ENCODE peak calls at places on chromosomes 16 and 17, in six cellular contexts. One of them, this sample, is unnamed.

GRCh38 chr17:36722121-36722902 is 120.9 kb downstream of the MRM1 start:
- DNase-seq in cardiac fibroblast: no peak
- DNase-seq in dorsolateral prefrontal cortex: peak; percentile 67
- DNase-seq in fibroblast of lung: peak; percentile 19
- DNase-seq in cardiac muscle cell: peak; percentile 87
- DNase-seq in epithelial cell of proximal tubule: no peak
- DNase-seq in this sample: no peak

GRCh38 chr16:50279142-50279865 is 13.0 kb downstream of the ADCY7 start:
- DNase-seq in cardiac muscle cell: no peak
- DNase-seq in epithelial cell of proximal tubule: no peak
- DNase-seq in cardiac fibroblast: no peak
- DNase-seq in fibroblast of lung: no peak
- DNase-seq in dorsolateral prefrontal cortex: peak; percentile 58
- DNase-seq in this sample: no peak

GRCh38 chr16:48447428-48447827 is 62.2 kb upstream of the SIAH1 start:
- DNase-seq in fibroblast of lung: no peak
- DNase-seq in dorsolateral prefrontal cortex: peak; percentile 17
- DNase-seq in epithelial cell of proximal tubule: no peak
- DNase-seq in cardiac fibroblast: no peak
- DNase-seq in cardiac muscle cell: no peak
- DNase-seq in this sample: no peak

GRCh38 chr17:4950075-4950756 is 703 bp upstream of the ENO3 start:
- DNase-seq in epithelial cell of proximal tubule: no peak
- DNase-seq in cardiac muscle cell: peak; percentile 67
- DNase-seq in fibroblast of lung: no peak
- DNase-seq in cardiac fibroblast: no peak
- DNase-seq in dorsolateral prefrontal cortex: no peak
- DNase-seq in this sample: no peak

GRCh38 chr16:1300664-1301476 is 8.6 kb upstream of the UBE2I start:
- DNase-seq in dorsolateral prefrontal cortex: peak; percentile 68
- DNase-seq in cardiac muscle cell: peak; percentile 81
- DNase-seq in cardiac fibroblast: peak; percentile 50
- DNase-seq in fibroblast of lung: peak; percentile 18
- DNase-seq in epithelial cell of proximal tubule: no peak
- DNase-seq in this sample: no peak

GRCh38 chr17:62665599-62665998 is 38.1 kb downstream of the MRC2 start:
- DNase-seq in cardiac fibroblast: no peak
- DNase-seq in epithelial cell of proximal tubule: no peak
- DNase-seq in fibroblast of lung: no peak
- DNase-seq in cardiac muscle cell: no peak
- DNase-seq in dorsolateral prefrontal cortex: no peak
- DNase-seq in this sample: no peak

GRCh38 chr16:3142770-3143169 is 7.9 kb downstream of the ZNF213 start:
- DNase-seq in dorsolateral prefrontal cortex: no peak
- DNase-seq in cardiac muscle cell: no peak
- DNase-seq in fibroblast of lung: no peak
- DNase-seq in cardiac fibroblast: no peak
- DNase-seq in epithelial cell of proximal tubule: no peak
- DNase-seq in this sample: no peak

GRCh38 chr16:57742543-57742942 is 7.0 kb downstream of the KATNB1 start:
- DNase-seq in cardiac fibroblast: no peak
- DNase-seq in cardiac muscle cell: no peak
- DNase-seq in fibroblast of lung: no peak
- DNase-seq in epithelial cell of proximal tubule: no peak
- DNase-seq in dorsolateral prefrontal cortex: no peak
- DNase-seq in this sample: no peak

GRCh38 chr17:61467416-61468262 is 15.4 kb downstream of the TBX4 start:
- DNase-seq in cardiac fibroblast: peak; percentile 45
- DNase-seq in dorsolateral prefrontal cortex: no peak
- DNase-seq in epithelial cell of proximal tubule: no peak
- DNase-seq in fibroblast of lung: peak; percentile 58
- DNase-seq in cardiac muscle cell: peak; percentile 73
- DNase-seq in this sample: no peak

GRCh38 chr16:82862057-82862456 is 235.3 kb downstream of the CDH13 start:
- DNase-seq in fibroblast of lung: no peak
- DNase-seq in cardiac fibroblast: no peak
- DNase-seq in epithelial cell of proximal tubule: no peak
- DNase-seq in dorsolateral prefrontal cortex: no peak
- DNase-seq in cardiac muscle cell: no peak
- DNase-seq in this sample: no peak

GRCh38 chr16:8950580-8951077 is 13.1 kb downstream of the USP7 start:
- DNase-seq in dorsolateral prefrontal cortex: no peak
- DNase-seq in epithelial cell of proximal tubule: peak; percentile 39
- DNase-seq in cardiac muscle cell: peak; percentile 34
- DNase-seq in cardiac fibroblast: peak; percentile 75
- DNase-seq in fibroblast of lung: peak; percentile 63
- DNase-seq in this sample: no peak

GRCh38 chr17:82151106-82151957 is 53.3 kb upstream of the FASN start:
- DNase-seq in epithelial cell of proximal tubule: no peak
- DNase-seq in cardiac fibroblast: no peak
- DNase-seq in fibroblast of lung: no peak
- DNase-seq in dorsolateral prefrontal cortex: no peak
- DNase-seq in cardiac muscle cell: no peak
- DNase-seq in this sample: no peak

GRCh38 chr17:41555105-41555887 is 16.6 kb downstream of the KRT9 start:
- DNase-seq in dorsolateral prefrontal cortex: no peak
- DNase-seq in epithelial cell of proximal tubule: no peak
- DNase-seq in fibroblast of lung: no peak
- DNase-seq in cardiac muscle cell: no peak
- DNase-seq in cardiac fibroblast: no peak
- DNase-seq in this sample: no peak

GRCh38 chr16:64892843-64893242 is 229.0 kb downstream of the CDH11 start:
- DNase-seq in cardiac muscle cell: no peak
- DNase-seq in cardiac fibroblast: peak; percentile 93
- DNase-seq in dorsolateral prefrontal cortex: no peak
- DNase-seq in fibroblast of lung: peak; percentile 80
- DNase-seq in epithelial cell of proximal tubule: no peak
- DNase-seq in this sample: peak; percentile 89

GRCh38 chr16:87930456-87930855 is 5.9 kb downstream of the CA5A start:
- DNase-seq in cardiac fibroblast: no peak
- DNase-seq in dorsolateral prefrontal cortex: no peak
- DNase-seq in fibroblast of lung: no peak
- DNase-seq in cardiac muscle cell: peak; percentile 23
- DNase-seq in epithelial cell of proximal tubule: no peak
- DNase-seq in this sample: no peak

GRCh38 chr17:58525239-58525638 is 10.8 kb upstream of the MTMR4 start:
- DNase-seq in fibroblast of lung: peak; percentile 82
- DNase-seq in cardiac muscle cell: no peak
- DNase-seq in epithelial cell of proximal tubule: no peak
- DNase-seq in cardiac fibroblast: peak; percentile 86
- DNase-seq in dorsolateral prefrontal cortex: no peak
- DNase-seq in this sample: peak; percentile 76

GRCh38 chr17:78526231-78527025 is 50.8 kb downstream of the DNAH17 start:
- DNase-seq in epithelial cell of proximal tubule: no peak
- DNase-seq in cardiac fibroblast: no peak
- DNase-seq in fibroblast of lung: no peak
- DNase-seq in cardiac muscle cell: no peak
- DNase-seq in dorsolateral prefrontal cortex: no peak
- DNase-seq in this sample: no peak

GRCh38 chr17:57866723-57867122 is 16.9 kb upstream of the MRPS23 start:
- DNase-seq in cardiac fibroblast: no peak
- DNase-seq in fibroblast of lung: no peak
- DNase-seq in epithelial cell of proximal tubule: no peak
- DNase-seq in dorsolateral prefrontal cortex: no peak
- DNase-seq in cardiac muscle cell: no peak
- DNase-seq in this sample: no peak

GRCh38 chr16:80616362-80616761 is 75.6 kb downstream of the DYNLRB2 start:
- DNase-seq in epithelial cell of proximal tubule: no peak
- DNase-seq in dorsolateral prefrontal cortex: no peak
- DNase-seq in fibroblast of lung: no peak
- DNase-seq in cardiac fibroblast: no peak
- DNase-seq in cardiac muscle cell: no peak
- DNase-seq in this sample: no peak

GRCh38 chr16:49827806-49828428 is 28.0 kb downstream of the ZNF423 start:
- DNase-seq in fibroblast of lung: no peak
- DNase-seq in epithelial cell of proximal tubule: no peak
- DNase-seq in dorsolateral prefrontal cortex: no peak
- DNase-seq in cardiac muscle cell: no peak
- DNase-seq in cardiac fibroblast: peak; percentile 33
- DNase-seq in this sample: no peak

GRCh38 chr17:38352245-38353083 is 820 bp downstream of the SOCS7 start:
- DNase-seq in fibroblast of lung: peak; percentile 12
- DNase-seq in cardiac fibroblast: peak; percentile 28
- DNase-seq in epithelial cell of proximal tubule: no peak
- DNase-seq in dorsolateral prefrontal cortex: no peak
- DNase-seq in cardiac muscle cell: peak; percentile 53
- DNase-seq in this sample: no peak

GRCh38 chr17:44110011-44110686 is 13.3 kb downstream of the HDAC5 start:
- DNase-seq in dorsolateral prefrontal cortex: no peak
- DNase-seq in cardiac muscle cell: no peak
- DNase-seq in epithelial cell of proximal tubule: no peak
- DNase-seq in cardiac fibroblast: no peak
- DNase-seq in fibroblast of lung: no peak
- DNase-seq in this sample: no peak

GRCh38 chr16:11914759-11915643 is 755 bp downstream of the GSPT1 start:
- DNase-seq in dorsolateral prefrontal cortex: peak; percentile 55
- DNase-seq in cardiac muscle cell: peak; percentile 69
- DNase-seq in epithelial cell of proximal tubule: no peak
- DNase-seq in fibroblast of lung: peak; percentile 45
- DNase-seq in cardiac fibroblast: peak; percentile 43
- DNase-seq in this sample: no peak
- TF ChIP-seq CTCF in dorsolateral prefrontal cortex: no peak
- TF ChIP-seq CTCF in cardiac muscle cell: no peak
- TF ChIP-seq CTCF in epithelial cell of proximal tubule: no peak
- TF ChIP-seq CTCF in fibroblast of lung: no peak
- TF ChIP-seq CTCF in cardiac fibroblast: no peak
- TF ChIP-seq CTCF in this sample: no peak

GRCh38 chr17:80261895-80262279 is 1.2 kb downstream of the RNF213 start:
- DNase-seq in cardiac muscle cell: no peak
- DNase-seq in fibroblast of lung: no peak
- DNase-seq in epithelial cell of proximal tubule: no peak
- DNase-seq in dorsolateral prefrontal cortex: no peak
- DNase-seq in cardiac fibroblast: no peak
- DNase-seq in this sample: no peak

GRCh38 chr17:80262291-80262690 is 1.6 kb downstream of the RNF213 start:
- DNase-seq in fibroblast of lung: no peak
- DNase-seq in cardiac muscle cell: no peak
- DNase-seq in cardiac fibroblast: no peak
- DNase-seq in dorsolateral prefrontal cortex: no peak
- DNase-seq in epithelial cell of proximal tubule: no peak
- DNase-seq in this sample: no peak

GRCh38 chr17:80263253-80264047 is 2.8 kb downstream of the RNF213 start:
- DNase-seq in cardiac muscle cell: no peak
- DNase-seq in dorsolateral prefrontal cortex: no peak
- DNase-seq in epithelial cell of proximal tubule: peak; percentile 67
- DNase-seq in cardiac fibroblast: peak; percentile 89
- DNase-seq in fibroblast of lung: peak; percentile 94
- DNase-seq in this sample: peak; percentile 42

GRCh38 chr17:80264048-80264792 is 3.6 kb downstream of the RNF213 start:
- DNase-seq in cardiac fibroblast: no peak
- DNase-seq in epithelial cell of proximal tubule: no peak
- DNase-seq in cardiac muscle cell: no peak
- DNase-seq in dorsolateral prefrontal cortex: no peak
- DNase-seq in fibroblast of lung: no peak
- DNase-seq in this sample: no peak

GRCh38 chr17:80262775-80263244 is 2.2 kb downstream of the RNF213 start:
- DNase-seq in cardiac muscle cell: no peak
- DNase-seq in cardiac fibroblast: no peak
- DNase-seq in epithelial cell of proximal tubule: no peak
- DNase-seq in dorsolateral prefrontal cortex: no peak
- DNase-seq in fibroblast of lung: no peak
- DNase-seq in this sample: no peak
- H3K4me3 ChIP-seq in cardiac muscle cell: no peak overlapping the region
- H3K4me3 ChIP-seq in cardiac fibroblast: peak overlapping the region; percentile 38
- H3K4me3 ChIP-seq in epithelial cell of proximal tubule: peak overlapping the region; percentile 92
- H3K4me3 ChIP-seq in dorsolateral prefrontal cortex: peak overlapping the region; percentile 13
- H3K4me3 ChIP-seq in fibroblast of lung: no peak overlapping the region
- H3K4me3 ChIP-seq in this sample: peak overlapping the region; percentile 39

DNA sequence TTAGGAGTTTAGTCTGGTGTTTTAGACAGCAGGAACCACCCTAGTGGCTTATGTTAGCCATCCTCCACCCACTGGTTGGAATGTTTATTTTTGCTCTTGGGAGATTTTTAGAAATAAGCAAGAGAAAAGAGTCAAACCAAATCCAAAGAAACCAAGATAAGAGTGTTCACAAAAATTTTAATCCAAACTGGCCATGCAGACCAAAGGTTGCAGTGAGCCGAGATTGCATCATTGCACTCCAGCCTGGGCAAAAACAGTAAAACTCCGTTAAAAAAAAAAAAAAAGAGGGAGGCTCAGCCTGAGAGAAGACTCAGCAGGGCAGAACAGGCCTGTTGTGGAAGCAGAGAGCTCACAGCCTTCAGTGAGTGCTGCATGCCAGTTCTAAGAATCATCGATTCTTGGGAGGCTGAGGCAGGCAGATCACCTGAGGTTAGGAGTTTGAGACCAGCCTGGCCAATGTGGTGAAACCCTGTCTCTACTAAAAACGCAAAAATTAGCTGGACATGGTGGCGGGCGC is 12.2 kb upstream of the C16orf54 start:
- DNase-seq in cardiac fibroblast: peak; percentile 51
- DNase-seq in epithelial cell of proximal tubule: peak; percentile 37
- DNase-seq in cardiac muscle cell: no peak
- DNase-seq in fibroblast of lung: peak; percentile 90
- DNase-seq in dorsolateral prefrontal cortex: no peak
- DNase-seq in this sample: peak; percentile 7
- TF ChIP-seq CTCF in cardiac fibroblast: no peak
- TF ChIP-seq CTCF in epithelial cell of proximal tubule: peak; percentile 16
- TF ChIP-seq CTCF in cardiac muscle cell: peak; percentile 48
- TF ChIP-seq CTCF in fibroblast of lung: peak; percentile 47
- TF ChIP-seq CTCF in dorsolateral prefrontal cortex: no peak
- TF ChIP-seq CTCF in this sample: no peak

GRCh38 chr17:45425125-45425983 is 7.3 kb downstream of the ARHGAP27 start:
- DNase-seq in fibroblast of lung: peak; percentile 62
- DNase-seq in cardiac muscle cell: peak; percentile 78
- DNase-seq in dorsolateral prefrontal cortex: no peak
- DNase-seq in cardiac fibroblast: peak; percentile 62
- DNase-seq in epithelial cell of proximal tubule: peak; percentile 83
- DNase-seq in this sample: no peak
- H3K4me3 ChIP-seq in fibroblast of lung: no peak overlapping the region
- H3K4me3 ChIP-seq in cardiac muscle cell: peak overlapping the region; percentile 18
- H3K4me3 ChIP-seq in dorsolateral prefrontal cortex: no peak overlapping the region
- H3K4me3 ChIP-seq in cardiac fibroblast: no peak overlapping the region
- H3K4me3 ChIP-seq in epithelial cell of proximal tubule: peak overlapping the region; percentile 82
- H3K4me3 ChIP-seq in this sample: no peak overlapping the region

GRCh38 chr16:55492756-55493380 is 13.9 kb downstream of the MMP2 start:
- DNase-seq in fibroblast of lung: no peak
- DNase-seq in cardiac muscle cell: no peak
- DNase-seq in epithelial cell of proximal tubule: no peak
- DNase-seq in dorsolateral prefrontal cortex: no peak
- DNase-seq in cardiac fibroblast: no peak
- DNase-seq in this sample: no peak

GRCh38 chr16:55496509-55497145 is 12.2 kb upstream of the LPCAT2 start:
- DNase-seq in dorsolateral prefrontal cortex: no peak
- DNase-seq in epithelial cell of proximal tubule: no peak
- DNase-seq in cardiac muscle cell: no peak
- DNase-seq in fibroblast of lung: no peak
- DNase-seq in cardiac fibroblast: no peak
- DNase-seq in this sample: no peak

GRCh38 chr16:55495616-55496289 is 13.1 kb upstream of the LPCAT2 start:
- DNase-seq in cardiac fibroblast: peak; percentile 40
- DNase-seq in epithelial cell of proximal tubule: no peak
- DNase-seq in fibroblast of lung: peak; percentile 89
- DNase-seq in cardiac muscle cell: no peak
- DNase-seq in dorsolateral prefrontal cortex: no peak
- DNase-seq in this sample: peak; percentile 80

GRCh38 chr16:55497558-55497957 is 11.3 kb upstream of the LPCAT2 start:
- DNase-seq in cardiac fibroblast: no peak
- DNase-seq in cardiac muscle cell: no peak
- DNase-seq in dorsolateral prefrontal cortex: no peak
- DNase-seq in epithelial cell of proximal tubule: no peak
- DNase-seq in fibroblast of lung: no peak
- DNase-seq in this sample: no peak

GRCh38 chr16:55494994-55495421 is 13.9 kb upstream of the LPCAT2 start:
- DNase-seq in cardiac muscle cell: peak; percentile 42
- DNase-seq in cardiac fibroblast: peak; percentile 92
- DNase-seq in epithelial cell of proximal tubule: no peak
- DNase-seq in dorsolateral prefrontal cortex: no peak
- DNase-seq in fibroblast of lung: peak; percentile 97
- DNase-seq in this sample: peak; percentile 98
- TF ChIP-seq CTCF in cardiac muscle cell: peak; percentile 38
- TF ChIP-seq CTCF in cardiac fibroblast: peak; percentile 38
- TF ChIP-seq CTCF in epithelial cell of proximal tubule: peak; percentile 50
- TF ChIP-seq CTCF in dorsolateral prefrontal cortex: peak; percentile 71
- TF ChIP-seq CTCF in fibroblast of lung: peak; percentile 32
- TF ChIP-seq CTCF in this sample: peak; percentile 29

This sample was measured in AG04449.